ENCODE peak calls at places on chromosomes 5 and 9, in seven cellular contexts. W is GM23338, D is fibroblast of villous mesenchyme, A is GM06990, V is brain microvascular endothelial cell, Y is HFFc6, P is foreskin fibroblast. C is an unnamed sample.

GRCh38 chr5:88653471-88653870 is 229.5 kb downstream of the MEF2C start:
- DNase-seq in W (no peak), D (no peak), A (no peak), V (no peak), Y (no peak), P (no peak), C (no peak)

GRCh38 chr5:165325201-165325600 is 1819.8 kb downstream of the MAT2B start:
- DNase-seq in W (no peak), D (peak; percentile 7), A (no peak), V (peak; percentile 0), Y (no peak), P (peak; percentile 11), C (peak; percentile 38)

GRCh38 chr5:132389453-132390286 is 20.2 kb downstream of the SLC22A5 start:
- DNase-seq in W (no peak), D (peak; percentile 99), A (no peak), V (peak; percentile 98), Y (peak; percentile 100), P (peak; percentile 99), C (peak; percentile 100)

GRCh38 chr9:83218411-83219090 is 155.6 kb upstream of the RASEF start:
- DNase-seq in W (no peak), D (no peak), A (no peak), V (no peak), Y (no peak), P (no peak), C (no peak)

GRCh38 chr5:80140496-80140895 is 105.3 kb downstream of the THBS4 start:
- DNase-seq in W (no peak), D (no peak), A (no peak), V (no peak), Y (no peak), P (no peak), C (no peak)

GRCh38 chr5:24606974-24607373 is 37.8 kb downstream of the CDH10 start:
- DNase-seq in W (no peak), D (no peak), A (no peak), V (no peak), Y (no peak), P (no peak), C (no peak)

GRCh38 chr5:159178978-159179377 is 30.4 kb downstream of the RNF145 start:
- DNase-seq in W (no peak), D (peak; percentile 99), A (peak; percentile 56), V (peak; percentile 92), Y (peak; percentile 91), P (peak; percentile 86), C (peak; percentile 88)

GRCh38 chr5:54703568-54704255 is 186.2 kb downstream of the SNX18 start:
- DNase-seq in W (no peak), D (no peak), A (no peak), V (no peak), Y (no peak), P (no peak), C (no peak)

GRCh38 chr5:35470866-35471265 is 146.8 kb upstream of the SPEF2 start:
- DNase-seq in W (no peak), D (peak; percentile 56), A (no peak), V (peak; percentile 40), Y (peak; percentile 10), P (no peak), C (peak; percentile 9)

GRCh38 chr5:172943283-172943841 is 15.9 kb upstream of the RPL26L1 start:
- DNase-seq in W (peak; percentile 71), D (peak; percentile 67), A (no peak), V (peak; percentile 87), Y (peak; percentile 92), P (peak; percentile 59), C (no peak)

GRCh38 chr5:131230406-131230805 is 33.4 kb upstream of the CDC42SE2 start:
- DNase-seq in W (peak; percentile 70), D (no peak), A (no peak), V (no peak), Y (no peak), P (no peak), C (no peak)

GRCh38 chr5:84724683-84725082 is 340.0 kb upstream of the EDIL3 start:
- DNase-seq in W (no peak), D (peak; percentile 1), A (no peak), V (peak; percentile 76), Y (no peak), P (no peak), C (peak; percentile 25)

GRCh38 chr5:166725585-166725984 is 1565.9 kb upstream of the WWC1 start:
- DNase-seq in W (no peak), D (no peak), A (no peak), V (no peak), Y (no peak), P (no peak), C (no peak)

GRCh38 chr5:134247411-134247810 is 21.5 kb upstream of the PPP2CA start:
- DNase-seq in W (no peak), D (peak; percentile 92), A (no peak), V (peak; percentile 90), Y (peak; percentile 81), P (peak; percentile 86), C (peak; percentile 90)

GRCh38 chr9:108322326-108323098 is 533.3 kb downstream of the ACTL7B start:
- DNase-seq in W (no peak), D (no peak), A (no peak), V (no peak), Y (no peak), P (peak; percentile 35), C (no peak)

GRCh38 chr9:93467062-93467416 is 13.7 kb upstream of the FAM120AOS start:
- DNase-seq in W (no peak), D (no peak), A (no peak), V (no peak), Y (no peak), P (no peak), C (no peak)

GRCh38 chr5:19534751-19535150 is 453.2 kb downstream of the CDH18 start:
- DNase-seq in W (no peak), D (no peak), A (no peak), V (no peak), Y (no peak), P (no peak), C (no peak)

GRCh38 chr9:117545846-117546245 is 131.0 kb upstream of the ASTN2 start:
- DNase-seq in W (peak; percentile 23), D (no peak), A (no peak), V (no peak), Y (no peak), P (no peak), C (no peak)

GRCh38 chr9:110337727-110338522 is at the start of gene TXNDC8:
- DNase-seq in W (no peak), D (peak; percentile 76), A (no peak), V (no peak), Y (peak; percentile 2), P (peak; percentile 42), C (no peak)

GRCh38 chr5:168433982-168434381 is 52.3 kb upstream of the RARS1 start:
- DNase-seq in W (peak; percentile 19), D (peak; percentile 17), A (no peak), V (peak; percentile 19), Y (no peak), P (no peak), C (no peak)

GRCh38 chr5:158922816-158923215 is 176.9 kb downstream of the EBF1 start:
- DNase-seq in W (no peak), D (no peak), A (no peak), V (no peak), Y (no peak), P (no peak), C (no peak)

GRCh38 chr5:54171645-54172384 is 138.6 kb downstream of the ARL15 start:
- DNase-seq in W (no peak), D (no peak), A (peak; percentile 10), V (peak; percentile 50), Y (no peak), P (no peak), C (peak; percentile 44)

GRCh38 chr5:145574889-145575573 is 260.1 kb downstream of the PRELID2 start:
- DNase-seq in W (no peak), D (no peak), A (no peak), V (peak; percentile 14), Y (peak; percentile 14), P (no peak), C (no peak)

GRCh38 chr5:77168187-77168883 is 42.1 kb upstream of the PDE8B start:
- DNase-seq in W (no peak), D (no peak), A (no peak), V (peak; percentile 56), Y (peak; percentile 53), P (peak; percentile 57), C (no peak)

GRCh38 chr9:12797037-12797436 is 22.2 kb downstream of the LURAP1L start:
- DNase-seq in W (no peak), D (no peak), A (no peak), V (no peak), Y (no peak), P (no peak), C (no peak)

GRCh38 chr9:12794024-12794799 is 19.4 kb downstream of the LURAP1L start:
- DNase-seq in W (no peak), D (peak; percentile 95), A (no peak), V (no peak), Y (no peak), P (peak; percentile 54), C (no peak)

GRCh38 chr9:12801663-12802062 is 26.8 kb downstream of the LURAP1L start:
- DNase-seq in W (no peak), D (no peak), A (no peak), V (no peak), Y (no peak), P (no peak), C (no peak)

GRCh38 chr9:12798066-12798770 is 23.4 kb downstream of the LURAP1L start:
- DNase-seq in W (no peak), D (no peak), A (no peak), V (no peak), Y (no peak), P (no peak), C (no peak)
- TF ChIP-seq CTCF in W (no peak), D (no peak), A (no peak), V (no peak), Y (no peak), P (no peak), C (no peak)

DNA sequence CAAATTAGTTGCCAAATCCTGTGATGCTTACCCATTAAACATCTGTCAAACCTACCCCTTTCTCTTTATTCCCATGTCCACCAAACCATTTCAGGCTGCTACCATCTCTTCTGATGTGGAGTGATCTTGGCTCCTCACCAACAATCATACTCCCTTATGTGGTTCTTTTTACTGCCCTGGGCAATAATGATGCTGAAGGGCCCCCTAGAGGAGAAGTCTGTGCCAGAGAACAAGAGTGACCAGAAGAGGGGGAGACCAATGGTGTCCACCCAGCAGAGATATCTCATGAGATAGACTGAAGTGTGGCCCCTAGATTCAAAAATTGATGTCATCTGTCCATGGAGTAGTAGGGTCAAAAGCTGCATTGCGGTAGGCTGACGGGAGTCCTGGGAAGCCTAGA is 10.9 kb downstream of the LRRC70 start:
- DNase-seq in W (no peak), D (no peak), A (no peak), V (no peak), Y (no peak), P (no peak), C (no peak)
- TF ChIP-seq CTCF in W (peak; percentile 48), D (no peak), A (peak; percentile 7), V (peak; percentile 1), Y (peak; percentile 14), P (no peak), C (no peak)

GRCh38 chr5:149130121-149130931 is 11.0 kb upstream of the ABLIM3 start:
- DNase-seq in W (peak; percentile 23), D (no peak), A (no peak), V (no peak), Y (no peak), P (no peak), C (no peak)
- TF ChIP-seq CTCF in W (peak; percentile 59), D (peak; percentile 58), A (no peak), V (peak; percentile 73), Y (peak; percentile 76), P (peak; percentile 52), C (peak; percentile 46)

DNA sequence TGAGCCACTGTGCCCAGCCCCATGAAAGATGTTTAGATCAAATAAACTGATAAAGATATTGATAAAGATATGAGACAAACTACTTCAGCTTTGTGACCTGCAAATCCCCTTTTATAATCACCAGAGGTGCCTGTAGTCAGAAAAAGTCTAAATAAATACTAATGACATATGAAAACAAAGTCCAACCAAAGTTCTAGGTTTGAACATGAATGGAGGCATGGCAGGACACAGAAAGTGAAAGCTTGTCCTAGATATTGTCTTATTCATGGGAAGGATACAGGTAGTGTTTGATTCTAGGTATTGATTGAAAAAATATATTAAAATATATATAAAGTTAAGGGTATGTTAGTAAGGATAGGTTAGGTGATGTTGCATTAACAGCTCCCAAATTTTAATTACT is 24.6 kb upstream of the PSAT1 start:
- DNase-seq in W (no peak), D (no peak), A (no peak), V (no peak), Y (no peak), P (no peak), C (no peak)
- TF ChIP-seq CTCF in W (no peak), D (no peak), A (no peak), V (no peak), Y (no peak), P (no peak), C (no peak)